ENCODE peak calls at places on chromosomes 4 and X, in four cellular contexts. One of them, this sample, is unnamed.

GRCh38 chr4:13173974-13174373 is 310.2 kb downstream of the RAB28 start:
- DNase-seq in activated CD8-positive, alpha-beta memory T cell treated with anti-CD3 and anti-CD28 coated beads for 48 hours: no peak
- DNase-seq in amygdala: no peak
- DNase-seq in left ventricle myocardium superior: peak
- DNase-seq in this sample: no peak

GRCh38 chrX:118631586-118631985 is 95.8 kb upstream of the IL13RA1 start:
- DNase-seq in activated CD8-positive, alpha-beta memory T cell treated with anti-CD3 and anti-CD28 coated beads for 48 hours: no peak
- DNase-seq in amygdala: no peak
- DNase-seq in left ventricle myocardium superior: no peak
- DNase-seq in this sample: no peak

GRCh38 chr4:159097785-159098184 is 5.1 kb upstream of the RAPGEF2 start:
- DNase-seq in amygdala: no peak
- DNase-seq in left ventricle myocardium superior: no peak
- DNase-seq in activated CD8-positive, alpha-beta memory T cell treated with anti-CD3 and anti-CD28 coated beads for 48 hours: no peak
- DNase-seq in this sample: no peak

GRCh38 chr4:8909548-8909947 is 37.9 kb upstream of the HMX1 start:
- DNase-seq in activated CD8-positive, alpha-beta memory T cell treated with anti-CD3 and anti-CD28 coated beads for 48 hours: no peak
- DNase-seq in left ventricle myocardium superior: no peak
- DNase-seq in amygdala: no peak
- DNase-seq in this sample: no peak

GRCh38 chrX:10156199-10157031 is at the start of gene CLCN4:
- DNase-seq in amygdala: peak
- DNase-seq in activated CD8-positive, alpha-beta memory T cell treated with anti-CD3 and anti-CD28 coated beads for 48 hours: no peak
- DNase-seq in left ventricle myocardium superior: peak
- DNase-seq in this sample: peak

GRCh38 chrX:11352296-11352741 is 59.1 kb downstream of the AMELX start:
- DNase-seq in activated CD8-positive, alpha-beta memory T cell treated with anti-CD3 and anti-CD28 coated beads for 48 hours: no peak
- DNase-seq in amygdala: no peak
- DNase-seq in left ventricle myocardium superior: no peak
- DNase-seq in this sample: no peak

GRCh38 chr4:137819964-137820383 is 287.7 kb upstream of the PCDH18 start:
- DNase-seq in amygdala: no peak
- DNase-seq in activated CD8-positive, alpha-beta memory T cell treated with anti-CD3 and anti-CD28 coated beads for 48 hours: no peak
- DNase-seq in left ventricle myocardium superior: no peak
- DNase-seq in this sample: no peak

GRCh38 chr4:17029964-17030363 is 131.5 kb upstream of the LDB2 start:
- DNase-seq in amygdala: no peak
- DNase-seq in activated CD8-positive, alpha-beta memory T cell treated with anti-CD3 and anti-CD28 coated beads for 48 hours: no peak
- DNase-seq in left ventricle myocardium superior: no peak
- DNase-seq in this sample: no peak

GRCh38 chr4:138938371-138938699 is 77.2 kb upstream of the NOCT start:
- DNase-seq in left ventricle myocardium superior: no peak
- DNase-seq in activated CD8-positive, alpha-beta memory T cell treated with anti-CD3 and anti-CD28 coated beads for 48 hours: no peak
- DNase-seq in amygdala: no peak
- DNase-seq in this sample: no peak

GRCh38 chr4:96108146-96108545 is 268.3 kb downstream of the PDHA2 start:
- DNase-seq in amygdala: no peak
- DNase-seq in left ventricle myocardium superior: no peak
- DNase-seq in activated CD8-positive, alpha-beta memory T cell treated with anti-CD3 and anti-CD28 coated beads for 48 hours: no peak
- DNase-seq in this sample: no peak

GRCh38 chrX:45761920-45762319 is 561.2 kb upstream of the DIPK2B start:
- DNase-seq in amygdala: no peak
- DNase-seq in activated CD8-positive, alpha-beta memory T cell treated with anti-CD3 and anti-CD28 coated beads for 48 hours: no peak
- DNase-seq in left ventricle myocardium superior: no peak
- DNase-seq in this sample: no peak

GRCh38 chr4:145278341-145279121 is 98.1 kb upstream of the OTUD4 start:
- DNase-seq in left ventricle myocardium superior: no peak
- DNase-seq in activated CD8-positive, alpha-beta memory T cell treated with anti-CD3 and anti-CD28 coated beads for 48 hours: no peak
- DNase-seq in amygdala: no peak
- DNase-seq in this sample: no peak

GRCh38 chr4:94039226-94039625 is 168.4 kb upstream of the SMARCAD1 start:
- DNase-seq in activated CD8-positive, alpha-beta memory T cell treated with anti-CD3 and anti-CD28 coated beads for 48 hours: no peak
- DNase-seq in left ventricle myocardium superior: no peak
- DNase-seq in amygdala: no peak
- DNase-seq in this sample: no peak

GRCh38 chr4:25970241-25970675 is 56.2 kb downstream of the SMIM20 start:
- DNase-seq in activated CD8-positive, alpha-beta memory T cell treated with anti-CD3 and anti-CD28 coated beads for 48 hours: no peak
- DNase-seq in left ventricle myocardium superior: peak
- DNase-seq in amygdala: no peak
- DNase-seq in this sample: no peak

GRCh38 chr4:104146048-104146447 is 348.6 kb downstream of the CXXC4 start:
- DNase-seq in activated CD8-positive, alpha-beta memory T cell treated with anti-CD3 and anti-CD28 coated beads for 48 hours: no peak
- DNase-seq in left ventricle myocardium superior: no peak
- DNase-seq in amygdala: no peak
- DNase-seq in this sample: no peak

GRCh38 chr4:90137545-90137944 is 10.4 kb downstream of the CCSER1 start:
- DNase-seq in left ventricle myocardium superior: no peak
- DNase-seq in amygdala: no peak
- DNase-seq in activated CD8-positive, alpha-beta memory T cell treated with anti-CD3 and anti-CD28 coated beads for 48 hours: no peak
- DNase-seq in this sample: no peak

GRCh38 chr4:165506780-165507305 is 128.0 kb downstream of the CPE start:
- DNase-seq in activated CD8-positive, alpha-beta memory T cell treated with anti-CD3 and anti-CD28 coated beads for 48 hours: no peak
- DNase-seq in amygdala: no peak
- DNase-seq in left ventricle myocardium superior: no peak
- DNase-seq in this sample: no peak

GRCh38 chr4:76801621-76802545 is 96.1 kb downstream of the SOWAHB start:
- DNase-seq in activated CD8-positive, alpha-beta memory T cell treated with anti-CD3 and anti-CD28 coated beads for 48 hours: no peak
- DNase-seq in amygdala: no peak
- DNase-seq in left ventricle myocardium superior: peak
- DNase-seq in this sample: no peak

GRCh38 chrX:45505214-45505613 is 304.5 kb upstream of the DIPK2B start:
- DNase-seq in amygdala: no peak
- DNase-seq in left ventricle myocardium superior: no peak
- DNase-seq in activated CD8-positive, alpha-beta memory T cell treated with anti-CD3 and anti-CD28 coated beads for 48 hours: no peak
- DNase-seq in this sample: no peak

GRCh38 chr4:68129793-68130192 is at the start of gene TMPRSS11F:
- DNase-seq in amygdala: no peak
- DNase-seq in activated CD8-positive, alpha-beta memory T cell treated with anti-CD3 and anti-CD28 coated beads for 48 hours: no peak
- DNase-seq in left ventricle myocardium superior: no peak
- DNase-seq in this sample: no peak

GRCh38 chr4:155935389-155935986 is 18.2 kb downstream of the CTSO start:
- DNase-seq in amygdala: no peak
- DNase-seq in left ventricle myocardium superior: no peak
- DNase-seq in activated CD8-positive, alpha-beta memory T cell treated with anti-CD3 and anti-CD28 coated beads for 48 hours: no peak
- DNase-seq in this sample: no peak

GRCh38 chr4:6694177-6694901 is 661 bp downstream of the S100P start:
- DNase-seq in amygdala: no peak
- DNase-seq in left ventricle myocardium superior: no peak
- DNase-seq in activated CD8-positive, alpha-beta memory T cell treated with anti-CD3 and anti-CD28 coated beads for 48 hours: no peak
- DNase-seq in this sample: no peak

GRCh38 chrX:103211012-103211715 is 3.7 kb upstream of the BEX4 start:
- DNase-seq in amygdala: no peak
- DNase-seq in left ventricle myocardium superior: no peak
- DNase-seq in activated CD8-positive, alpha-beta memory T cell treated with anti-CD3 and anti-CD28 coated beads for 48 hours: no peak
- DNase-seq in this sample: no peak

GRCh38 chr4:52107336-52107735 is 56.2 kb downstream of the SPATA18 start:
- DNase-seq in left ventricle myocardium superior: no peak
- DNase-seq in activated CD8-positive, alpha-beta memory T cell treated with anti-CD3 and anti-CD28 coated beads for 48 hours: no peak
- DNase-seq in amygdala: no peak
- DNase-seq in this sample: no peak

GRCh38 chrX:39705299-39705698 is 392.5 kb downstream of the BCOR start:
- DNase-seq in activated CD8-positive, alpha-beta memory T cell treated with anti-CD3 and anti-CD28 coated beads for 48 hours: no peak
- DNase-seq in left ventricle myocardium superior: peak
- DNase-seq in amygdala: no peak
- DNase-seq in this sample: no peak

GRCh38 chr4:48970471-48970921 is 15.6 kb upstream of the CWH43 start:
- DNase-seq in amygdala: no peak
- DNase-seq in activated CD8-positive, alpha-beta memory T cell treated with anti-CD3 and anti-CD28 coated beads for 48 hours: no peak
- DNase-seq in left ventricle myocardium superior: no peak
- DNase-seq in this sample: no peak

GRCh38 chr4:108168672-108169562 is at the start of gene LEF1:
- DNase-seq in amygdala: no peak
- DNase-seq in left ventricle myocardium superior: peak
- DNase-seq in activated CD8-positive, alpha-beta memory T cell treated with anti-CD3 and anti-CD28 coated beads for 48 hours: peak
- DNase-seq in this sample: no peak

GRCh38 chrX:153635788-153636668 is 11.0 kb upstream of the DUSP9 start:
- DNase-seq in activated CD8-positive, alpha-beta memory T cell treated with anti-CD3 and anti-CD28 coated beads for 48 hours: no peak
- DNase-seq in left ventricle myocardium superior: no peak
- DNase-seq in amygdala: no peak
- DNase-seq in this sample: no peak

GRCh38 chr4:102543030-102543505 is 41.9 kb downstream of the NFKB1 start:
- DNase-seq in left ventricle myocardium superior: no peak
- DNase-seq in amygdala: no peak
- DNase-seq in activated CD8-positive, alpha-beta memory T cell treated with anti-CD3 and anti-CD28 coated beads for 48 hours: no peak
- DNase-seq in this sample: no peak

GRCh38 chr4:184805462-184806245 is 20.1 kb downstream of the ACSL1 start:
- DNase-seq in amygdala: peak
- DNase-seq in left ventricle myocardium superior: peak
- DNase-seq in activated CD8-positive, alpha-beta memory T cell treated with anti-CD3 and anti-CD28 coated beads for 48 hours: no peak
- DNase-seq in this sample: no peak

GRCh38 chr4:55636622-55636999 is 513 bp upstream of the NMU start:
- DNase-seq in activated CD8-positive, alpha-beta memory T cell treated with anti-CD3 and anti-CD28 coated beads for 48 hours: no peak
- DNase-seq in amygdala: no peak
- DNase-seq in left ventricle myocardium superior: no peak
- DNase-seq in this sample: no peak

GRCh38 chrX:69603566-69604194 is 12.2 kb upstream of the EDA start:
- DNase-seq in left ventricle myocardium superior: no peak
- DNase-seq in amygdala: no peak
- DNase-seq in activated CD8-positive, alpha-beta memory T cell treated with anti-CD3 and anti-CD28 coated beads for 48 hours: no peak
- DNase-seq in this sample: no peak